ENCODE peak calls at places on chromosomes 13 and 19, in nine cellular contexts. T, I, J, P, R, N, F, S and K are unnamed samples.

GRCh38 chr13:113947321-113948033 is 26.4 kb downstream of the C13orf46 start:
- DNase-seq in T (peak), I (peak), J (peak), P (peak), R (no peak), N (peak), F (peak), S (peak), K (peak)

GRCh38 chr13:112574476-112575294 is 13.3 kb downstream of the TUBGCP3 start:
- DNase-seq in T (peak), I (no peak), J (no peak), P (no peak), R (no peak), N (no peak), F (peak), S (no peak), K (no peak)

GRCh38 chr13:108807841-108808240 is 178.4 kb downstream of the MYO16 start:
- DNase-seq in T (no peak), I (no peak), J (no peak), P (no peak), R (no peak), N (no peak), F (peak), S (no peak), K (no peak)

GRCh38 chr13:40564342-40564997 is 102.0 kb downstream of the FOXO1 start:
- DNase-seq in T (peak), I (no peak), J (no peak), P (no peak), R (no peak), N (no peak), F (no peak), S (no peak), K (no peak)

GRCh38 chr13:27978301-27978968 is 9.3 kb upstream of the CDX2 start:
- DNase-seq in T (no peak), I (peak), J (peak), P (no peak), R (no peak), N (peak), F (no peak), S (no peak), K (no peak)

GRCh38 chr13:42047561-42048322 is 706 bp upstream of the DGKH start:
- DNase-seq in T (peak), I (peak), J (peak), P (peak), R (peak), N (peak), F (peak), S (peak), K (peak)

GRCh38 chr19:46784262-46785053 is 3.9 kb downstream of the SLC1A5 start:
- DNase-seq in T (peak), I (peak), J (peak), P (peak), R (peak), N (peak), F (peak), S (peak), K (peak)

GRCh38 chr19:49911381-49912145 is 14.9 kb upstream of the IL4I1 start:
- DNase-seq in T (peak), I (no peak), J (no peak), P (no peak), R (no peak), N (no peak), F (peak), S (no peak), K (no peak)

GRCh38 chr19:47446534-47447469 is 24.9 kb downstream of the SLC8A2 start:
- DNase-seq in T (no peak), I (peak), J (peak), P (peak), R (peak), N (peak), F (no peak), S (peak), K (peak)

GRCh38 chr19:43425567-43426392 is 11.1 kb downstream of the TEX101 start:
- DNase-seq in T (no peak), I (peak), J (peak), P (peak), R (no peak), N (peak), F (peak), S (peak), K (peak)

GRCh38 chr13:83877901-83878300 is 4.4 kb downstream of the SLITRK1 start:
- DNase-seq in T (no peak), I (peak), J (peak), P (no peak), R (no peak), N (no peak), F (no peak), S (no peak), K (no peak)

GRCh38 chr19:55066107-55066709 is 3.3 kb upstream of the RDH13 start:
- DNase-seq in T (no peak), I (peak), J (peak), P (peak), R (no peak), N (no peak), F (no peak), S (no peak), K (peak)

GRCh38 chr13:35714588-35714987 is 238.1 kb upstream of the MAB21L1 start:
- DNase-seq in T (no peak), I (no peak), J (peak), P (no peak), R (peak), N (no peak), F (no peak), S (no peak), K (no peak)

GRCh38 chr19:16041571-16042386 is 34.5 kb upstream of the TPM4 start:
- DNase-seq in T (peak), I (peak), J (peak), P (peak), R (peak), N (peak), F (peak), S (peak), K (peak)

GRCh38 chr13:73835138-73835721 is 299.0 kb downstream of the KLF12 start:
- DNase-seq in T (peak), I (peak), J (peak), P (peak), R (peak), N (peak), F (peak), S (no peak), K (peak)

GRCh38 chr13:93151277-93151676 is 75.3 kb upstream of the GPC6 start:
- DNase-seq in T (no peak), I (no peak), J (no peak), P (peak), R (no peak), N (no peak), F (peak), S (no peak), K (peak)

GRCh38 chr19:2755448-2755705 is 15.6 kb upstream of the SLC39A3 start:
- DNase-seq in T (no peak), I (no peak), J (no peak), P (no peak), R (no peak), N (no peak), F (no peak), S (no peak), K (no peak)

GRCh38 chr19:21463449-21464105 is 41.8 kb upstream of the ZNF429 start:
- DNase-seq in T (no peak), I (peak), J (peak), P (no peak), R (peak), N (peak), F (no peak), S (no peak), K (peak)

GRCh38 chr19:41882568-41883462 is at the start of gene ARHGEF1:
- DNase-seq in T (peak), I (peak), J (peak), P (peak), R (peak), N (peak), F (no peak), S (peak), K (peak)

GRCh38 chr13:111853766-111854165 is 213.2 kb upstream of the SOX1 start:
- DNase-seq in T (no peak), I (no peak), J (no peak), P (no peak), R (no peak), N (no peak), F (no peak), S (no peak), K (no peak)

GRCh38 chr19:8306235-8307054 is 1.7 kb downstream of the CD320 start:
- DNase-seq in T (no peak), I (no peak), J (no peak), P (no peak), R (no peak), N (no peak), F (no peak), S (no peak), K (no peak)
- H3K4me3 ChIP-seq in T (no peak), I (peak), J (no peak), P (no peak), R (peak), N (no peak), F (no peak), S (no peak), K (peak)

GRCh38 chr19:10333758-10334339 is 520 bp upstream of the RAVER1 start:
- DNase-seq in T (no peak), I (no peak), J (peak), P (peak), R (no peak), N (peak), F (no peak), S (no peak), K (no peak)

GRCh38 chr19:10332158-10332964 is 968 bp downstream of the RAVER1 start:
- DNase-seq in T (no peak), I (no peak), J (no peak), P (peak), R (no peak), N (peak), F (no peak), S (no peak), K (no peak)

GRCh38 chr19:10332965-10333757 is at the start of gene RAVER1:
- DNase-seq in T (peak), I (peak), J (peak), P (peak), R (peak), N (peak), F (peak), S (peak), K (peak)

GRCh38 chr19:10335149-10336053 is 2.1 kb upstream of the RAVER1 start:
- DNase-seq in T (no peak), I (peak), J (no peak), P (no peak), R (no peak), N (no peak), F (no peak), S (no peak), K (no peak)

GRCh38 chr19:10334340-10335148 is 1.2 kb upstream of the RAVER1 start:
- DNase-seq in T (peak), I (peak), J (peak), P (peak), R (peak), N (peak), F (peak), S (peak), K (peak)
- H3K4me2 ChIP-seq in T (peak), I (peak), J (peak), P (peak), R (peak), N (peak), F (peak), S (peak), K (peak)

GRCh38 chr19:40609561-40610395 is 8.6 kb downstream of the LTBP4 start:
- DNase-seq in T (peak), I (peak), J (peak), P (peak), R (peak), N (peak), F (no peak), S (peak), K (no peak)

GRCh38 chr19:40611900-40612698 is 10.9 kb downstream of the LTBP4 start:
- DNase-seq in T (no peak), I (no peak), J (no peak), P (no peak), R (no peak), N (no peak), F (no peak), S (no peak), K (no peak)

GRCh38 chr19:40608957-40609356 is 7.8 kb downstream of the LTBP4 start:
- DNase-seq in T (no peak), I (no peak), J (no peak), P (no peak), R (no peak), N (no peak), F (no peak), S (no peak), K (no peak)

GRCh38 chr19:40611096-40611495 is 9.9 kb downstream of the LTBP4 start:
- DNase-seq in T (no peak), I (no peak), J (no peak), P (peak), R (no peak), N (no peak), F (no peak), S (no peak), K (peak)

DNA sequence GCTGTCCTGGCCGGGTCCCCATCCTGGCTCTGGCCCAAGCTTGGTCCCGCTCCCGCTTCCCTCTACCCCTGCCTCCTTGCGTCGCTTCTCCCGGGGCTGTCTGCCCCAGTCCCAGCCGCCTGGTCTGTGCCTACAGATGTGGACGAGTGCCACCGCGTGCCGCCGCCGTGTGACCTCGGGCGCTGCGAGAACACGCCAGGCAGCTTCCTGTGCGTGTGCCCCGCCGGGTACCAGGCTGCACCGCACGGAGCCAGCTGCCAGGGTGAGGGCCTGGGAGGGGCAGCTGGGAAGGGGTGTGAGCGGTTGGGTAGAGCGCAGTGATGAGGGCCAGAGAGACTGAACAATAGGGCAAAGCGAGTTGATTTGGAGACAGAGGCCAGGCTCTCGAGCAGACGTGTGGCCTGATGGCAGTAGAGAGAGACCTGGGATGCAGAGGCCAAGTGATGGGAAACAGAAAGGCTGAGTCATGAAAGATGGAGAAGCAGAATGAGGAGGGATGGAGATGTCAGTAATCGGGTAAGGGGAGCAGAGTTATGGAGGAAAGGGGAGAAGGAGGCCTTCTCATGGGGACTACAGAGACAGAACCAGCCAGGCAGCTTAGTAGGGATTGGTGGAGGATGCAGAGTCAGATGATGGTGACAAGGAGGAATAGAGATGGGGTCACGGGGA is 9.4 kb downstream of the LTBP4 start:
- DNase-seq in T (no peak), I (peak), J (peak), P (peak), R (peak), N (no peak), F (no peak), S (no peak), K (no peak)
- H3K4me3 ChIP-seq in T (no peak), I (peak), J (peak), P (peak), R (peak), N (no peak), F (no peak), S (peak), K (no peak)

DNA sequence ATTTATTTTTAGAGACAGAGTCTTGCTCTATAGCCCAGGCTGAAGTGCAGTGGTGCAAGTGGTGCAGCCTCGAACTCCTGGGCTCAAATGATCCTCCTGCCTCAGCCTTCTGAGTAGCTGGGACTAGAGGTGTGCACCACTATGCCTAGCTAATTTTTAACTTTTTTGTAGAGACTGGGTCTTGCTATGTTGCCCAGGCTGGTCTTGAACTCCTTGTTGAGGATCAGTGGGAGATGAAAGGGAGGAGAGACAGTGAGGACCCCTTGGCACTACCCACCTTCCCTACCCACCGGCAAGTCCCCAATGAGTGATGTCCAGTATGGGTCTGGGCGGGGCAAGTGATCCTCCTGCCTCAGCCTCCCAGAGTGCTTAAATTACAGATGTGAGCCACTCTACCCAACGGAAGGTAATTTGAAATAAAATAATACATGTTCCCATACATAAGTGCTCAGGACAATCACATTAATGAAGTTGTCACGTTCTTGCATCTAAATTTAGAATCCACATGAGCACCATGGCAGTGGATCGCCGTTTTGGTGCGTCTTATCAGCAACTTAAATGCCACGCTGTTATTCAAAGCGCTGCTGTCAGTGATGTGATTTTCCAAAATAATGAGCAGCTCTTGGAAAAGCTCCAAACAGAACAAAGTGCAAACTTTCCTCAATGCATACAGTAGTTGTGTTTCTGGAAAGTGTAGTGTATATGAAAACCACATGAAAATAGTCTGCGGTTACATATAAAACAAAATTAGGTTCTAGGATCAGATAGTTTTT is 5.9 kb upstream of the ARL11 start:
- DNase-seq in T (peak), I (no peak), J (no peak), P (no peak), R (no peak), N (no peak), F (no peak), S (no peak), K (no peak)
- H3K4me2 ChIP-seq in T (no peak), I (no peak), J (no peak), P (no peak), R (no peak), N (no peak), F (no peak), S (no peak), K (no peak)

GRCh38 chr13:32390484-32390883 is 37.4 kb downstream of the N4BP2L1 start:
- DNase-seq in T (no peak), I (no peak), J (no peak), P (no peak), R (no peak), N (no peak), F (no peak), S (no peak), K (no peak)
- H3K4me3 ChIP-seq in T (no peak), I (no peak), J (no peak), P (no peak), R (no peak), N (no peak), F (no peak), S (no peak), K (no peak)

DNA sequence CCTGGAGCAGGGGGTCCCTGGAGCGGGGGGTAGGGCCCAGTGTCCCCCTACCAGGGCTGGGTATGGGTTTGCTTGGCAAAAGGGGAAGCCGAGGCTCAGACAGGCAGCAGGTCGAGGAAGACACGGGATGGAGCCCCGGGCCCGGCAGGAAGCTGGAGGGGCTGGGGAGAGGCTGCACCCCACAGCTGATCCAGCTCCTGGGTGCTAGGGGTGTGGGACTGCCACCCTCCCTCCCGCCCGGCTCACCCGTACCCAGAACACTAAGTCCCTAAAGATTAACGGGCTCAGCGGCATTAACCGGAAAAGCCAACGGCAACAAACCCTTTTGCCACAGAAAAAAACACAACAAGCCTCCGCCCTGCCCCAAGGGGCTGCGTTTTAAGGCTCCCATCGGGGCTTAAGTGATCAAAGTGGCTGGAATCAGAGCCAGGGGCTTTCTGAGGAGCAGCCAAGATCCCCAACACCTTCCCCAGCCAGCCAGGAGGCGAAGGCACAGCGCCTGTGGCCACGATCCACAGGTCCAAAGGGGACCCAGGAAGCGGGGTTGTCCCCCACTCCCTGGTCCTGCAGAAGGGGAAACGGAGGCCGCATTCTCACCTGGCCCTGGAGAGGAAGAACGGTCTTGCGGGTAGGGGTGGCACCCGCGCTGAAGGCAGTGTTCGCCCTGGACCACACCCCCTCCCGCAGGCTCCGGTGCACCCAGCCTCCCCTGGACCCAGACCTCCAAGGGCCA is 5.3 kb downstream of the TCF3 start:
- DNase-seq in T (no peak), I (no peak), J (no peak), P (no peak), R (no peak), N (no peak), F (no peak), S (no peak), K (no peak)
- H3K4me2 ChIP-seq in T (no peak), I (no peak), J (no peak), P (no peak), R (no peak), N (no peak), F (no peak), S (no peak), K (no peak)

GRCh38 chr19:9818734-9819589 is at the start of gene FBXL12:
- DNase-seq in T (peak), I (peak), J (peak), P (peak), R (peak), N (peak), F (peak), S (peak), K (peak)
- H3K4me3 ChIP-seq in T (peak), I (peak), J (peak), P (peak), R (peak), N (peak), F (peak), S (peak), K (peak)

GRCh38 chr19:45457776-45458175 is 10.0 kb upstream of the FOSB start:
- DNase-seq in T (no peak), I (no peak), J (no peak), P (no peak), R (no peak), N (no peak), F (no peak), S (no peak), K (no peak)
- H3K4me2 ChIP-seq in T (no peak), I (no peak), J (no peak), P (no peak), R (no peak), N (no peak), F (no peak), S (no peak), K (no peak)

GRCh38 chr13:50911937-50912624 is 2.5 kb downstream of the RNASEH2B start:
- DNase-seq in T (peak), I (peak), J (peak), P (peak), R (peak), N (peak), F (peak), S (peak), K (peak)
- H3K4me3 ChIP-seq in T (no peak), I (no peak), J (no peak), P (no peak), R (peak), N (no peak), F (no peak), S (peak), K (peak)

GRCh38 chr13:99505814-99506269 is 4.6 kb downstream of the TM9SF2 start:
- DNase-seq in T (peak), I (no peak), J (no peak), P (peak), R (peak), N (no peak), F (peak), S (no peak), K (peak)
- H3K4me2 ChIP-seq in T (peak), I (no peak), J (no peak), P (peak), R (no peak), N (peak), F (peak), S (peak), K (peak)